ENCODE peak calls at places on chromosomes 2 and 18, in ten cellular contexts. H is fibroblast of gingiva; D is substantia nigra; T is NCI-H146; C is A549; W is WERI-Rb-1; V is cerebellum; P is iPS DF 6.9; Z is nephron progenitor cell; I is effector CD4-positive, alpha-beta T cell. R is an unnamed sample.

GRCh38 chr18:49584431-49584830 is 22.6 kb downstream of the LIPG start:
- DNase-seq in C (no peak), H (no peak), V (no peak), T (no peak), W (no peak), D (no peak), Z (no peak), I (no peak), P (no peak), R (no peak)

GRCh38 chr2:86633094-86633740 is 9.6 kb upstream of the RNF103 start:
- DNase-seq in D (peak), C (no peak), Z (no peak), P (no peak), I (no peak), H (no peak), W (no peak), V (peak), T (no peak), R (no peak)

GRCh38 chr2:70124983-70125480 is 37.8 kb downstream of the PCBP1 start:
- DNase-seq in W (peak), V (peak), T (peak), H (peak), D (peak), Z (peak), C (peak), P (no peak), I (peak), R (no peak)

GRCh38 chr18:37574113-37574512 is 8.5 kb upstream of the CELF4 start:
- DNase-seq in Z (no peak), W (no peak), V (no peak), P (no peak), H (no peak), T (peak), C (no peak), I (no peak), D (no peak), R (no peak)

GRCh38 chr2:19649107-19649506 is 252.7 kb downstream of the TTC32 start:
- DNase-seq in H (peak), W (no peak), V (no peak), Z (no peak), T (no peak), I (no peak), C (no peak), D (no peak), P (no peak), R (no peak)

GRCh38 chr18:13471971-13472628 is 253.5 kb downstream of the LDLRAD4 start:
- DNase-seq in H (no peak), T (no peak), P (no peak), V (no peak), Z (peak), I (no peak), D (peak), W (no peak), C (no peak), R (no peak)

GRCh38 chr2:96688649-96689430 is 46.3 kb downstream of the FER1L5 start:
- DNase-seq in D (no peak), T (no peak), P (no peak), V (no peak), W (no peak), I (no peak), H (no peak), Z (no peak), C (no peak), R (no peak)

GRCh38 chr2:155975734-155976133 is 356.8 kb downstream of the NR4A2 start:
- DNase-seq in P (no peak), C (no peak), I (no peak), Z (no peak), W (no peak), H (peak), T (no peak), V (no peak), D (no peak), R (no peak)

GRCh38 chr2:238024986-238025385 is 35.8 kb upstream of the SCLY start:
- DNase-seq in T (no peak), H (no peak), D (no peak), P (no peak), V (no peak), I (no peak), Z (no peak), W (no peak), C (no peak), R (no peak)

R was measured in HS-27A.